ENCODE peak calls at places on chromosome 4, in four cellular contexts. G, Y, V and K are unnamed samples.

GRCh38 chr4:172791841-172792240 is 376.8 kb upstream of the GALNT7 start:
- DNase-seq in G (no peak), Y (no peak), V (no peak), K (no peak)

GRCh38 chr4:1856920-1857699 is 1.2 kb upstream of the LETM1 start:
- DNase-seq in G (no peak), Y (no peak), V (peak; percentile 34), K (no peak)

GRCh38 chr4:74108457-74109115 is 9.6 kb upstream of the CXCL2 start:
- DNase-seq in G (no peak), Y (no peak), V (no peak), K (no peak)

GRCh38 chr4:81069706-81070331 is 39.3 kb downstream of the BMP3 start:
- DNase-seq in G (peak; percentile 91), Y (peak; percentile 31), V (peak; percentile 96), K (peak; percentile 78)

GRCh38 chr4:73067971-73068394 is 1.5 kb downstream of the COX18 start:
- DNase-seq in G (peak; percentile 19), Y (no peak), V (peak; percentile 18), K (no peak)

GRCh38 chr4:152805071-152805650 is 25.4 kb downstream of the ARFIP1 start:
- DNase-seq in G (no peak), Y (no peak), V (no peak), K (no peak)

GRCh38 chr4:87029356-87029755 is 94.5 kb downstream of the AFF1 start:
- DNase-seq in G (no peak), Y (no peak), V (no peak), K (no peak)

GRCh38 chr4:148109216-148109615 is 333.0 kb downstream of the NR3C2 start:
- DNase-seq in G (no peak), Y (no peak), V (no peak), K (no peak)

GRCh38 chr4:21992330-21992729 is 43.8 kb upstream of the KCNIP4 start:
- DNase-seq in G (no peak), Y (no peak), V (peak; percentile 4), K (peak; percentile 57)

GRCh38 chr4:70914631-70915030 is 12.5 kb downstream of the MOB1B start:
- DNase-seq in G (no peak), Y (no peak), V (no peak), K (no peak)

GRCh38 chr4:86939737-86940141 is 4.9 kb downstream of the AFF1 start:
- DNase-seq in G (no peak), Y (no peak), V (no peak), K (no peak)

GRCh38 chr4:37726666-37727065 is 40.5 kb upstream of the RELL1 start:
- DNase-seq in G (peak; percentile 40), Y (no peak), V (peak; percentile 90), K (no peak)

GRCh38 chr4:172652369-172652768 is 516.2 kb upstream of the GALNT7 start:
- DNase-seq in G (no peak), Y (no peak), V (no peak), K (no peak)

GRCh38 chr4:107997001-107997788 is 7.5 kb downstream of the HADH start:
- DNase-seq in G (no peak), Y (no peak), V (peak; percentile 31), K (no peak)

GRCh38 chr4:81606796-81607550 is 135.3 kb upstream of the RASGEF1B start:
- DNase-seq in G (peak; percentile 9), Y (no peak), V (peak; percentile 15), K (no peak)

GRCh38 chr4:12844111-12844510 is 640.0 kb downstream of the RAB28 start:
- DNase-seq in G (peak; percentile 17), Y (no peak), V (no peak), K (no peak)

GRCh38 chr4:120329386-120329785 is 262.7 kb upstream of the MAD2L1 start:
- DNase-seq in G (no peak), Y (no peak), V (no peak), K (no peak)

GRCh38 chr4:7771056-7771455 is 168.6 kb downstream of the AFAP1 start:
- DNase-seq in G (no peak), Y (no peak), V (no peak), K (no peak)

GRCh38 chr4:7770675-7771050 is 169.0 kb downstream of the AFAP1 start:
- DNase-seq in G (no peak), Y (no peak), V (no peak), K (no peak)

GRCh38 chr4:7769936-7770674 is 169.6 kb downstream of the AFAP1 start:
- DNase-seq in G (peak; percentile 18), Y (no peak), V (peak; percentile 60), K (no peak)

GRCh38 chr4:7772708-7773385 is 166.8 kb downstream of the AFAP1 start:
- DNase-seq in G (no peak), Y (no peak), V (no peak), K (no peak)

DNA sequence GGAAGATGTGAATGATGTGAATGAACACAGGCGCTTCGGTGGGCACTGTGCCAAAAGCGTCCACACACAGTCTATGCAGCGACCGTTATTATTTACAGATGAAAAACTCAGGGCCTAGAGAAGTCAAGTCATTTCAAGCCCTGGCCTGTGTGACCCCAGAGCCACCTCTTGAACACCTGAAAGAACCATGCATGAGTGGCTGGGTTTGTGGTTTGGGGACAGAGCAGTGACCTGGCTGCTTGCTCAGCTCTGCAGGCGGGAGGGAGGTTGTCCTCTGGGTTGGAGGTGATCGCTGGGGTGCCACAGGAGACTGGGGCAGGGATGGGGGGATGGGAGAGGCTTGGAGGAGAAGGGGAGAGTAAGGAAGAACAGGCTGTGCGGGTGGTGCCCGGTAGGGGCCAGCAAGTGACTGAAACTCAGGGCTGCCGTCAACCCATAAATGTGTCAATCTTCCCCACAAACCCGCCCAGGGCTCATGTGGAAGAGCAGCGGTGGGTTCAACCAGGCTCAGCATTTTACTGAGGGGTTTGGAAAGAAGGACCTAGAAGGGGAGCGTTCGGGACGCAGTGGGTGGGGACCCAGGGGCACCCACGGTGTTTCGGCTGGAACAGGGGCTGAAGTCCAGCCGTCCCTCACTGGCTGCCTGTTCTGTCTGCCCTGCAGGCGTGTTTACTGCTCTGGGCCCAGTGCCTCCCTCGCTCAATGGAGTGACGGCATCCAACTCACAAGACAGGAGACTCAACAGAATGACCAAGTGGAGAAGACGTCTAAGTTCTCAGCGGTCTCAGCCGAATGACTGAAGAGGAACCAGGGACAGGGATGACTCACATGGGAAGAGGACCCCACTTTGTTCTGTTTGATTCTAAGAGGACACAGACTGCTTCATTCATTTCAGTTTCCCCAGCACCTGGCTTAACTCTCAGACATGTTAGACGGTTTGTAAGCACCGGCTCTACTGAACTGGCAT is 167.8 kb downstream of the AFAP1 start:
- DNase-seq in G (no peak), Y (no peak), V (no peak), K (no peak)
- TF ChIP-seq CTCF in G (no peak), Y (no peak), V (no peak), K (no peak)

GRCh38 chr4:39046243-39046642 is 14.0 kb upstream of the TMEM156 start:
- DNase-seq in G (peak; percentile 93), Y (no peak), V (peak; percentile 86), K (no peak)

GRCh38 chr4:39043697-39044363 is 11.6 kb upstream of the TMEM156 start:
- DNase-seq in G (peak; percentile 37), Y (no peak), V (peak; percentile 83), K (no peak)

GRCh38 chr4:39045791-39046221 is 13.6 kb upstream of the TMEM156 start:
- DNase-seq in G (peak; percentile 57), Y (no peak), V (peak; percentile 66), K (no peak)

GRCh38 chr4:39044364-39044946 is 12.2 kb upstream of the TMEM156 start:
- DNase-seq in G (peak; percentile 95), Y (peak; percentile 87), V (peak; percentile 98), K (peak; percentile 79)

GRCh38 chr4:39044947-39045734 is 12.9 kb upstream of the TMEM156 start:
- DNase-seq in G (peak; percentile 39), Y (no peak), V (peak; percentile 44), K (no peak)
- TF ChIP-seq CTCF in G (no peak), Y (no peak), V (no peak), K (no peak)

DNA sequence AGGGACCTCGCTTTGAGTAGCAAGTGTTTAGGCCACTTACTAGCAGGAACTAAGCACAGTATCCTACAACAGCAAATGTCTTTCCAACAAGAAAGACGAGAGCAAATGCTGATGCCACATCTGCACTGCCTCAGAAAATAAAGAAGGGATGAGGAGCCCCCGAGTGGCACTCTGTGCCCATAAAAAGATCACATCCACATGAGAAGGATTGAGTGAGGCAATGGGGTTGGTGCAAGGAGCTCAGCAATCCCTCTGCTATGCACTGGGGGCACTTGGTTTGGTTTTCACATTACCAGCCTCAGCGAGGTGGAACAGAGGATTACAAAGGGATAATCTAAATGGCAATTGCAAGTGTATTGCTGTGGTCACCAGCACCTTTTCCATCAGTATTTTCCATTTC is 252.8 kb upstream of the SLC7A11 start:
- DNase-seq in G (peak; percentile 60), Y (no peak), V (peak; percentile 71), K (peak; percentile 49)
- TF ChIP-seq CTCF in G (peak; percentile 41), Y (no peak), V (peak; percentile 55), K (peak; percentile 46)

GRCh38 chr4:104693601-104694201 is 199.0 kb upstream of the CXXC4 start:
- DNase-seq in G (peak; percentile 42), Y (no peak), V (peak; percentile 14), K (no peak)
- TF ChIP-seq CTCF in G (peak; percentile 27), Y (no peak), V (no peak), K (no peak)

GRCh38 chr4:94934201-94934600 is 176.4 kb downstream of the BMPR1B start:
- DNase-seq in G (peak; percentile 60), Y (no peak), V (peak; percentile 42), K (no peak)
- TF ChIP-seq CTCF in G (no peak), Y (no peak), V (no peak), K (no peak)

DNA sequence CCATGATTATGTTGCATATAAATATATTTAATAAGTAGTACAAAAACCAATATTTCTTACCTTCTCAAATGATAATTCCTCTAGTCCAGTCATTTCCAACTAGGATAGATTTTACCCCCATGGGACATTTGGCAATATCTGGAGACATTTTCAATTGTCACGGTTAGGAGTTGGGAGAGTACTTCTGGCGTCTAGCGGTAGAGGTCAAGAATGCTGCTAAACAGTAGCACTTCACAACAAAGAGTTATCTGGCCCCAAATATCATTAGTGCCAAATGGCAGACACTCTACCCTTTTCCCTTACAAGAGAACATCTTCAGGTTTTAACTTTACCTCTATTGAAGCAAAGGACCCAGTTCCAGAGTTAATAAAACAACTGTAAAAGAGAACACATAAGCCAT is 168.1 kb downstream of the FAT4 start:
- DNase-seq in G (no peak), Y (no peak), V (no peak), K (no peak)
- TF ChIP-seq CTCF in G (no peak), Y (no peak), V (no peak), K (no peak)

DNA sequence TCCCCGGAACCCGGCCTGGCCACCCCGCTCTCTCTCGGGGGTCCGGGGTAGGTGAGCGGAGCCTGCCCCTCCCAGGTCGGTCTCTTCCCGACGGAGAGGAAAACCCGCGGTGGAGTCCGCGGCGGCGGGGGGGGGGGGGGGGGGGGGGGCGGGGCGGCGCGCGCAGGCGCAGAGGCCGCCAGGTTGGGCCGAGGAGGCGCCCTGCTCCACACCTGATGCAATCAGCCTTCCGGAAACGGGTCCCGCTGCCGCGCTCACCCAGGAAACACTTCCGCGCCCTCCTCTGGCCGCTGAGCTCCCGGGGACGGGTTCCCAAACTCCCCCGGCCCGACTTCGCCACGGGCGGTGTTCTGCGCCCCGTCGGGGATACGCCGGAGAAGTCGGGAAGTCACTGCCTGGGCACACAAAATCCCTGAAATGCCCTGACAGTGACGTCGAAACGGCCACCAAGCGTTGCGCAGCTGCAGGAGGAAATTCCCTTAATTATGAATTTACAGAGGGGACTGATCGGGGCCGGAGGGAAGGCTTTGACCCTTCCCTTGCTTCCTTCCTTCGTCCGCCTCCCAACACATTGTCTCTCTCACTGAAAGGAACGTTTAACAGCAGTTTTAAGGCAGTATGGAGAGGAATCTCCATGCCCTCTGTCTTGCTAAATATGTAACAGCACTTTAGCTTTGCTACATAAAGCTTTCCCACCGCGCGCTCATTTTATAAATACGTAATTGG is 2.1 kb upstream of the APBB2 start:
- DNase-seq in G (peak; percentile 87), Y (peak; percentile 13), V (peak; percentile 78), K (no peak)
- TF ChIP-seq CTCF in G (peak; percentile 21), Y (no peak), V (peak; percentile 57), K (peak; percentile 35)